ENCODE peak calls at places on chromosomes 13 and 19, in ten cellular contexts. E is Panc1, P is cardiac fibroblast, J is uterus, B is cardiac muscle cell, U is thoracic aorta, T is mucosa of descending colon, R is NB4, G is aorta, Z is neural progenitor cell. K is an unnamed sample.

GRCh38 chr19:4054471-4055208 is 12.1 kb downstream of the ZBTB7A start:
- DNase-seq in B (no peak), P (no peak), Z (no peak), J (no peak), E (no peak), G (no peak), R (no peak), T (peak; percentile 43), U (no peak), K (no peak)

GRCh38 chr19:5285955-5286354 is 54.7 kb downstream of the PTPRS start:
- DNase-seq in P (no peak), Z (no peak), R (no peak), U (no peak), T (no peak), J (no peak), E (no peak), B (no peak), G (no peak), K (no peak)

GRCh38 chr19:33861950-33862349 is 65.3 kb downstream of the KCTD15 start:
- DNase-seq in Z (no peak), J (no peak), P (no peak), E (no peak), B (no peak), T (no peak), U (no peak), G (no peak), R (no peak), K (no peak)

GRCh38 chr13:19632915-19633339 is 532 bp upstream of the MPHOSPH8 start:
- DNase-seq in B (no peak), U (no peak), P (no peak), J (no peak), R (no peak), G (no peak), T (no peak), Z (no peak), E (no peak), K (no peak)

GRCh38 chr13:100434010-100434763 is 154.4 kb downstream of the GGACT start:
- DNase-seq in R (no peak), U (no peak), P (peak; percentile 66), T (no peak), Z (no peak), G (no peak), J (no peak), E (no peak), B (peak; percentile 40), K (no peak)

GRCh38 chr13:76293751-76294150 is 592.5 kb downstream of the KCTD12 start:
- DNase-seq in R (no peak), B (peak; percentile 39), U (no peak), Z (no peak), J (no peak), T (no peak), E (no peak), P (peak; percentile 68), G (no peak), K (no peak)

GRCh38 chr13:74134777-74135305 is 637 bp upstream of the KLF12 start:
- DNase-seq in Z (peak; percentile 72), U (peak; percentile 5), J (peak; percentile 30), B (no peak), G (peak; percentile 71), E (no peak), T (peak; percentile 84), P (no peak), R (no peak), K (peak; percentile 79)

GRCh38 chr19:41354343-41354974 is 737 bp upstream of the TGFB1 start:
- DNase-seq in U (no peak), T (no peak), R (no peak), E (no peak), B (no peak), P (no peak), G (peak; percentile 60), J (no peak), Z (no peak), K (no peak)

GRCh38 chr19:7605490-7606222 is 10.0 kb downstream of the CAMSAP3 start:
- DNase-seq in P (peak; percentile 40), Z (peak; percentile 47), E (peak; percentile 12), J (no peak), T (no peak), B (peak; percentile 38), G (no peak), U (no peak), R (peak; percentile 82), K (no peak)

GRCh38 chr13:32314271-32314967 is 744 bp downstream of the ZAR1L start:
- DNase-seq in Z (no peak), P (no peak), B (no peak), R (peak; percentile 96), U (no peak), J (peak; percentile 18), G (peak; percentile 82), T (peak; percentile 50), E (no peak), K (no peak)

GRCh38 chr19:16829822-16830289 is 658 bp downstream of the SIN3B start:
- DNase-seq in E (no peak), U (no peak), T (peak; percentile 42), G (no peak), P (no peak), R (no peak), J (no peak), Z (no peak), B (no peak), K (no peak)

GRCh38 chr13:109857325-109857724 is 70.9 kb upstream of the IRS2 start:
- DNase-seq in G (no peak), E (no peak), R (no peak), B (no peak), J (no peak), U (no peak), P (no peak), Z (no peak), T (no peak), K (no peak)
- H3K4me3 ChIP-seq in G (no peak overlapping the region), E (no peak overlapping the region), R (no peak overlapping the region), B (no peak overlapping the region), J (no peak overlapping the region), U (no peak overlapping the region), P (no peak overlapping the region), Z (no peak overlapping the region), T (no peak overlapping the region), K (no peak overlapping the region)

GRCh38 chr13:79404361-79404760 is 1.7 kb downstream of the RBM26 start:
- DNase-seq in P (no peak), Z (peak; percentile 15), T (no peak), R (peak; percentile 33), G (no peak), J (no peak), U (no peak), E (no peak), B (no peak), K (no peak)

GRCh38 chr13:79402074-79402635 is 3.9 kb downstream of the RBM26 start:
- DNase-seq in Z (no peak), U (no peak), R (no peak), J (no peak), B (no peak), T (no peak), G (no peak), E (no peak), P (no peak), K (no peak)

GRCh38 chr13:79401259-79402071 is 4.6 kb downstream of the RBM26 start:
- DNase-seq in Z (no peak), B (no peak), U (no peak), P (no peak), R (peak; percentile 46), E (no peak), T (no peak), G (no peak), J (no peak), K (no peak)

GRCh38 chr13:79403113-79403512 is 2.9 kb downstream of the RBM26 start:
- DNase-seq in E (no peak), B (no peak), J (no peak), R (no peak), G (no peak), Z (no peak), U (no peak), P (no peak), T (no peak), K (no peak)

DNA sequence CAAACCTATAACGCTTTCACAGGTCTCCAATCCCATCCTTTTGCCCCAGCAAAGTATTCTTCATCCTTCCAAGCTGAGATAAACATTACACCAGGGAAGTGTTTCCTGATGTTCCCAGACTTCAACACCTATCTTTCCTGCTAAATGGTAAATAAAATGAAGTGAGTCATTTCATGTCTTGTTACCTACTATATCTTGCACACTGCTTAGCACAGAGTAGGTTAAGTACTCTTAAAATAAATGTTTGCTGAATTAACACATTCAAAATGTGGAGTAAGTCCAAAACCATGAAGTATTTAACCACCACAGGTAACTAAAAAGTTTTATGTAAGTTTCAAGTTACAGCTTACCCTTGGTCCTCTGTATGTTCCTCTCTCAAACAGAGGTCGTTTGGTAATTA is 3.4 kb downstream of the RBM26 start:
- DNase-seq in E (no peak), T (no peak), R (no peak), J (no peak), G (no peak), B (no peak), U (no peak), Z (no peak), P (no peak), K (no peak)
- H3K4me3 ChIP-seq in E (no peak overlapping the region), T (no peak overlapping the region), R (peak overlapping the region; percentile 83), J (no peak overlapping the region), G (no peak overlapping the region), B (peak overlapping the region; percentile 89), U (no peak overlapping the region), Z (peak overlapping the region; percentile 96), P (no peak overlapping the region), K (no peak overlapping the region)

GRCh38 chr13:98445340-98446233 is 131.3 kb downstream of the STK24 start:
- DNase-seq in P (peak; percentile 60), E (no peak), J (peak; percentile 76), T (peak; percentile 85), U (no peak), R (peak; percentile 79), Z (peak; percentile 85), B (peak; percentile 64), G (peak; percentile 76), K (peak; percentile 85)
- H3K4me3 ChIP-seq in P (no peak overlapping the region), E (no peak overlapping the region), J (no peak overlapping the region), T (no peak overlapping the region), U (no peak overlapping the region), R (no peak overlapping the region), Z (no peak overlapping the region), B (no peak overlapping the region), G (no peak overlapping the region), K (no peak overlapping the region)

GRCh38 chr19:13120817-13121216 is 2.8 kb downstream of the NACC1 start:
- DNase-seq in R (no peak), U (no peak), E (no peak), B (peak; percentile 78), P (peak; percentile 92), J (no peak), T (no peak), Z (no peak), G (no peak), K (no peak)

GRCh38 chr19:13117772-13118423 is at the start of gene NACC1:
- DNase-seq in R (peak; percentile 91), J (peak; percentile 84), B (peak; percentile 94), Z (peak; percentile 97), U (peak; percentile 60), P (peak; percentile 89), T (peak; percentile 94), G (peak; percentile 93), E (peak; percentile 78), K (peak; percentile 96)

GRCh38 chr19:13121551-13122274 is 3.6 kb downstream of the NACC1 start:
- DNase-seq in T (no peak), P (peak; percentile 46), J (no peak), B (no peak), G (no peak), Z (no peak), E (no peak), R (no peak), U (no peak), K (peak; percentile 5)

GRCh38 chr19:13118424-13119193 is 545 bp downstream of the NACC1 start:
- DNase-seq in R (peak; percentile 80), T (peak; percentile 75), Z (peak; percentile 93), J (peak; percentile 42), P (no peak), E (no peak), U (no peak), B (peak; percentile 64), G (peak; percentile 69), K (peak; percentile 85)

GRCh38 chr19:13119654-13120053 is 1.6 kb downstream of the NACC1 start:
- DNase-seq in J (no peak), E (no peak), U (no peak), R (peak; percentile 40), B (no peak), P (peak; percentile 43), G (no peak), T (no peak), Z (no peak), K (no peak)
- H3K4me3 ChIP-seq in J (no peak overlapping the region), E (peak overlapping the region; percentile 63), U (peak overlapping the region; percentile 94), R (peak overlapping the region; percentile 65), B (no peak overlapping the region), P (peak overlapping the region; percentile 92), G (no peak overlapping the region), T (no peak overlapping the region), Z (peak overlapping the region; percentile 100), K (no peak overlapping the region)

K was measured in hepatocyte.